ENCODE peak calls at places on chromosomes 4 and X, in seven cellular contexts. H, B, E, S, Z, Q and N are unnamed samples.

GRCh38 chr4:80201326-80202151 is 4.2 kb downstream of the PRDM8 start:
- DNase-seq in H (peak; percentile 76), B (no peak), E (peak; percentile 82), S (no peak), Z (no peak), Q (no peak), N (no peak)

GRCh38 chr4:128275351-128275750 is 12.3 kb downstream of the PGRMC2 start:
- DNase-seq in H (peak; percentile 63), B (no peak), E (no peak), S (no peak), Z (no peak), Q (peak; percentile 54), N (no peak)

GRCh38 chrX:46637937-46638336 is 64.4 kb downstream of the CHST7 start:
- DNase-seq in H (peak; percentile 33), B (peak; percentile 1), E (no peak), S (no peak), Z (no peak), Q (no peak), N (no peak)

GRCh38 chrX:119235872-119236598 is at the start of gene PGRMC1:
- DNase-seq in H (peak; percentile 51), B (peak; percentile 86), E (peak; percentile 91), S (peak; percentile 47), Z (peak; percentile 79), Q (peak; percentile 87), N (peak; percentile 84)

GRCh38 chr4:152680988-152681731 is 1.4 kb upstream of the TMEM154 start:
- DNase-seq in H (peak; percentile 93), B (no peak), E (no peak), S (peak; percentile 82), Z (no peak), Q (peak; percentile 72), N (no peak)

GRCh38 chrX:134137353-134137752 is 99.6 kb upstream of the CCDC160 start:
- DNase-seq in H (no peak), B (no peak), E (no peak), S (no peak), Z (no peak), Q (no peak), N (no peak)

GRCh38 chr4:26753187-26753586 is 107.5 kb upstream of the STIM2 start:
- DNase-seq in H (no peak), B (no peak), E (no peak), S (no peak), Z (no peak), Q (no peak), N (no peak)

GRCh38 chrX:21398424-21398823 is 24.2 kb downstream of the CNKSR2 start:
- DNase-seq in H (peak; percentile 10), B (no peak), E (no peak), S (no peak), Z (no peak), Q (no peak), N (no peak)

GRCh38 chrX:47643926-47644325 is 6.4 kb downstream of the ELK1 start:
- DNase-seq in H (no peak), B (no peak), E (no peak), S (no peak), Z (no peak), Q (peak; percentile 9), N (no peak)

GRCh38 chr4:105601406-105601805 is 49.0 kb downstream of the ARHGEF38 start:
- DNase-seq in H (no peak), B (no peak), E (no peak), S (no peak), Z (no peak), Q (no peak), N (no peak)

GRCh38 chr4:159946983-159947645 is 844.2 kb downstream of the RAPGEF2 start:
- DNase-seq in H (peak; percentile 46), B (peak; percentile 16), E (no peak), S (peak; percentile 50), Z (no peak), Q (peak; percentile 72), N (no peak)

GRCh38 chr4:185839204-185839712 is 27.3 kb upstream of the SORBS2 start:
- DNase-seq in H (peak; percentile 97), B (no peak), E (peak; percentile 79), S (peak; percentile 98), Z (no peak), Q (peak; percentile 89), N (no peak)

GRCh38 chr4:4726051-4726450 is 133.4 kb upstream of the MSX1 start:
- DNase-seq in H (no peak), B (peak; percentile 14), E (no peak), S (no peak), Z (no peak), Q (no peak), N (no peak)

GRCh38 chrX:952816-953215 is 259.6 kb downstream of the CRLF2 start:
- DNase-seq in H (no peak), B (no peak), E (no peak), S (no peak), Z (no peak), Q (no peak), N (no peak)

GRCh38 chr4:140617494-140618060 is 48.8 kb upstream of the UCP1 start:
- DNase-seq in H (no peak), B (no peak), E (no peak), S (no peak), Z (no peak), Q (no peak), N (no peak)

GRCh38 chr4:12993923-12994322 is 490.2 kb downstream of the RAB28 start:
- DNase-seq in H (no peak), B (no peak), E (no peak), S (no peak), Z (no peak), Q (no peak), N (no peak)
- H3K27ac ChIP-seq in H (no peak overlapping the region), B (no peak overlapping the region), E (no peak overlapping the region), S (no peak overlapping the region), Z (no peak overlapping the region), Q (no peak overlapping the region), N (no peak overlapping the region)

DNA sequence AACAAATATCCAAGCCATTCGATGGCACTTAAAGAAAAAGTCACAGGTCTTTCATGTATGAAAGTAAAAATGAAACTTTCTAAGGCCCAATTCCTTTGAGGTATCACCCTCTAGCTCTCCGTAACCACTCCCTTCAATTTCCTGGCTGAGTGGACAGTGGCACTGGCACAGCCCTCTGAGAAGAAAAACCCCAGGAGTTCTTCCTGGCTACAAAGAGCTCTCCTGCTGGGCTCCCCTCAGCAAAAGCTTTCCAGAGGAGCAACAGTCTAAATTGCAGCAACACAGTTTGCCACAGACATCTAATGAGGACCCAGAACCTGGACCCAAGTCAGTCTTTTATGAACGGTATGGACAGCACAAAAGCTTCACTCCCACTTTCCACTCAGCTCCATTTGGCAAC is 71.8 kb downstream of the FUNDC1 start:
- DNase-seq in H (no peak), B (no peak), E (no peak), S (no peak), Z (no peak), Q (no peak), N (no peak)
- H3K27ac ChIP-seq in H (no peak overlapping the region), B (no peak overlapping the region), E (no peak overlapping the region), S (no peak overlapping the region), Z (no peak overlapping the region), Q (no peak overlapping the region), N (no peak overlapping the region)

GRCh38 chrX:44415639-44416386 is 72.3 kb upstream of the EFHC2 start:
- DNase-seq in H (no peak), B (no peak), E (no peak), S (no peak), Z (no peak), Q (peak; percentile 76), N (no peak)
- H3K27ac ChIP-seq in H (no peak overlapping the region), B (no peak overlapping the region), E (no peak overlapping the region), S (no peak overlapping the region), Z (no peak overlapping the region), Q (no peak overlapping the region), N (no peak overlapping the region)

GRCh38 chr4:61199869-61200194 is 294 bp upstream of the ADGRL3 start:
- DNase-seq in H (no peak), B (no peak), E (no peak), S (no peak), Z (no peak), Q (no peak), N (no peak)
- H3K27ac ChIP-seq in H (no peak overlapping the region), B (no peak overlapping the region), E (no peak overlapping the region), S (no peak overlapping the region), Z (no peak overlapping the region), Q (no peak overlapping the region), N (peak overlapping the region; percentile 60)

GRCh38 chr4:175427751-175428150 is 384.3 kb downstream of the GPM6A start:
- DNase-seq in H (no peak), B (no peak), E (no peak), S (no peak), Z (no peak), Q (no peak), N (no peak)

GRCh38 chr4:175422331-175422730 is 389.7 kb downstream of the GPM6A start:
- DNase-seq in H (peak; percentile 69), B (no peak), E (no peak), S (peak; percentile 60), Z (no peak), Q (peak; percentile 7), N (no peak)

GRCh38 chr4:175419120-175419774 is 392.8 kb downstream of the GPM6A start:
- DNase-seq in H (peak; percentile 98), B (no peak), E (no peak), S (peak; percentile 95), Z (no peak), Q (peak; percentile 90), N (no peak)

GRCh38 chr4:175421506-175421905 is 390.6 kb downstream of the GPM6A start:
- DNase-seq in H (peak; percentile 61), B (no peak), E (no peak), S (peak; percentile 68), Z (no peak), Q (peak; percentile 78), N (no peak)

GRCh38 chr4:175424111-175424510 is 388.0 kb downstream of the GPM6A start:
- DNase-seq in H (peak; percentile 38), B (no peak), E (no peak), S (no peak), Z (no peak), Q (no peak), N (no peak)
- H3K27ac ChIP-seq in H (peak overlapping the region; percentile 5), B (no peak overlapping the region), E (no peak overlapping the region), S (no peak overlapping the region), Z (no peak overlapping the region), Q (no peak overlapping the region), N (no peak overlapping the region)

GRCh38 chrX:39808471-39808917 is 289.3 kb downstream of the BCOR start:
- DNase-seq in H (peak; percentile 82), B (peak; percentile 30), E (peak; percentile 40), S (peak; percentile 77), Z (no peak), Q (peak; percentile 32), N (no peak)
- H3K27ac ChIP-seq in H (peak overlapping the region; percentile 75), B (no peak overlapping the region), E (peak overlapping the region; percentile 30), S (peak overlapping the region; percentile 77), Z (peak overlapping the region; percentile 60), Q (peak overlapping the region; percentile 48), N (peak overlapping the region; percentile 57)

DNA sequence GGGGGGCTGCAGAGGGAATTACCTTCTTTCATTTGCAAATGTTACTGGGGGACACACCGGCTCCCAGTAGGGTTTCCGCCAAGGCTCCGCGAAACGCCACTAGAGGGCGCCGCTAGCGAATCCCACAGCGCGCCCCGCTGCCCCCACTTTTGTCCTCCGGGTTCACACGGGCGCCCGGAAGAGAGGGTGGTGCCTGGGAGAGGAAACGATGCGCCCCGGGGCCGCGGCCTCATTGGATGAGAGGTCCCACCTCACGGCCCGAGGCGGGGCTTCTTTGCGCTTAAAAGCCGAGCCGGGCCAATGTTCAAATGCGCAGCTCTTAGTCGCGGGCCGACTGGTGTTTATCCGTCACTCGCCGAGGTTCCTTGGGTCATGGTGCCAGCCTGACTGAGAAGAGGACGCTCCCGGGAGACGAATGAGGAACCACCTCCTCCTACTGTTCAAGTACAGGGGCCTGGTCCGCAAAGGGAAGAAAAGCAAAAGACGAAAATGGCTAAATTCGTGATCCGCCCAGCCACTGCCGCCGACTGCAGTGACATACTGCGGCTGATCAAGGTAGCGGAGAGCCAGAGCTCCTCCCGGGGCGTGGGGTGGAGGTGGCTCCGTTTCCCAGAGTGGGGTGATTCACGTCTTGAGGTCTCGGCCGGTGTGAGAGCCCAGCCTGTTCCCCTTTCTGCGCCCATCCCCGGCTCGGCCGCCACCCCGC is at the start of gene SAT1:
- DNase-seq in H (peak; percentile 79), B (peak; percentile 97), E (peak; percentile 98), S (peak; percentile 90), Z (peak; percentile 95), Q (peak; percentile 96), N (peak; percentile 95)
- H3K27ac ChIP-seq in H (peak within 1 kb of the TSS; percentile 90), B (peak within 1 kb of the TSS; percentile 92), E (peak within 1 kb of the TSS; percentile 98), S (peak within 1 kb of the TSS; percentile 83), Z (peak within 1 kb of the TSS; percentile 88), Q (peak within 1 kb of the TSS; percentile 94), N (peak within 1 kb of the TSS; percentile 93)